ENCODE peak calls at places on chromosomes 4 and X, in eight cellular contexts. C is GM23338, Q is MM.1S, R is GM23248, K is PC-9, Y is hepatocyte, L is GM12878, J is fibroblast of lung. A is an unnamed sample.

GRCh38 chr4:81257021-81257420 is 42.0 kb upstream of the PRKG2 start:
- DNase-seq in C (no peak), Q (no peak), R (peak), K (peak), Y (no peak), L (no peak), J (peak), A (no peak)

GRCh38 chr4:74111990-74112389 is 13.0 kb upstream of the CXCL2 start:
- DNase-seq in C (peak), Q (no peak), R (peak), K (no peak), Y (no peak), L (no peak), J (peak), A (peak)

GRCh38 chr4:86670739-86671138 is 76.6 kb downstream of the PTPN13 start:
- DNase-seq in C (no peak), Q (no peak), R (peak), K (peak), Y (no peak), L (no peak), J (peak), A (peak)

GRCh38 chr4:184503869-184504300 is 29.5 kb upstream of the IRF2 start:
- DNase-seq in C (no peak), Q (no peak), R (peak), K (no peak), Y (no peak), L (no peak), J (no peak), A (no peak)

GRCh38 chrX:129825746-129826505 is 17.8 kb downstream of the ZDHHC9 start:
- DNase-seq in C (no peak), Q (peak), R (no peak), K (no peak), Y (peak), L (no peak), J (no peak), A (no peak)

GRCh38 chr4:26717332-26717731 is 133.4 kb downstream of the TBC1D19 start:
- DNase-seq in C (no peak), Q (no peak), R (peak), K (no peak), Y (no peak), L (no peak), J (peak), A (no peak)

GRCh38 chr4:36256398-36256828 is 12.1 kb upstream of the ARAP2 start:
- DNase-seq in C (no peak), Q (no peak), R (no peak), K (no peak), Y (no peak), L (peak), J (no peak), A (no peak)

GRCh38 chr4:6834867-6835266 is 52.3 kb downstream of the KIAA0232 start:
- DNase-seq in C (no peak), Q (no peak), R (peak), K (peak), Y (no peak), L (no peak), J (no peak), A (no peak)

GRCh38 chrX:55135171-55135570 is 46.4 kb downstream of the PAGE2 start:
- DNase-seq in C (peak), Q (peak), R (peak), K (no peak), Y (peak), L (no peak), J (peak), A (no peak)

GRCh38 chr4:185142911-185143595 is at the start of gene SLC25A4:
- DNase-seq in C (peak), Q (peak), R (peak), K (peak), Y (peak), L (peak), J (peak), A (no peak)

GRCh38 chr4:56979674-56980073 is 978 bp downstream of the POLR2B start:
- DNase-seq in C (peak), Q (peak), R (peak), K (no peak), Y (peak), L (no peak), J (no peak), A (no peak)

GRCh38 chr4:40502936-40503335 is 126.7 kb downstream of the RBM47 start:
- DNase-seq in C (no peak), Q (peak), R (peak), K (no peak), Y (no peak), L (no peak), J (no peak), A (no peak)

GRCh38 chr4:20354120-20354519 is 102.4 kb downstream of the SLIT2 start:
- DNase-seq in C (peak), Q (no peak), R (no peak), K (no peak), Y (no peak), L (no peak), J (no peak), A (no peak)

GRCh38 chrX:136250191-136251041 is 784 bp downstream of the MAP7D3 start:
- DNase-seq in C (peak), Q (no peak), R (peak), K (no peak), Y (peak), L (no peak), J (peak), A (no peak)

GRCh38 chr4:163701915-163702314 is 207.4 kb downstream of the TMA16 start:
- DNase-seq in C (no peak), Q (no peak), R (peak), K (no peak), Y (no peak), L (peak), J (peak), A (no peak)

GRCh38 chrX:21509912-21510311 is 135.7 kb downstream of the CNKSR2 start:
- DNase-seq in C (no peak), Q (no peak), R (peak), K (no peak), Y (no peak), L (no peak), J (peak), A (peak)

GRCh38 chr4:175273995-175274753 is 356.0 kb downstream of the ADAM29 start:
- DNase-seq in C (no peak), Q (no peak), R (no peak), K (no peak), Y (no peak), L (no peak), J (peak), A (no peak)

GRCh38 chr4:54659213-54660144 is 1.7 kb downstream of the KIT start:
- DNase-seq in C (peak), Q (no peak), R (no peak), K (no peak), Y (peak), L (no peak), J (peak), A (no peak)

GRCh38 chrX:63761639-63762038 is 23.4 kb downstream of the ARHGEF9 start:
- DNase-seq in C (no peak), Q (peak), R (peak), K (no peak), Y (no peak), L (peak), J (no peak), A (no peak)

GRCh38 chr4:78922207-78922606 is 17.0 kb downstream of the PAQR3 start:
- DNase-seq in C (no peak), Q (no peak), R (peak), K (no peak), Y (no peak), L (no peak), J (peak), A (no peak)

GRCh38 chr4:154584259-154584658 is 6.3 kb downstream of the FGA start:
- DNase-seq in C (no peak), Q (no peak), R (no peak), K (no peak), Y (no peak), L (no peak), J (no peak), A (no peak)

GRCh38 chr4:18082254-18082653 is 60.7 kb upstream of the LCORL start:
- DNase-seq in C (no peak), Q (no peak), R (no peak), K (no peak), Y (no peak), L (no peak), J (no peak), A (no peak)

GRCh38 chr4:176044589-176044951 is 21.1 kb upstream of the WDR17 start:
- DNase-seq in C (no peak), Q (no peak), R (peak), K (no peak), Y (peak), L (no peak), J (peak), A (no peak)

GRCh38 chrX:153381684-153382532 is 19.2 kb downstream of the PNMA6E start:
- DNase-seq in C (peak), Q (no peak), R (peak), K (no peak), Y (peak), L (no peak), J (peak), A (no peak)

GRCh38 chrX:130057209-130057608 is 53.1 kb downstream of the ELF4 start:
- DNase-seq in C (peak), Q (no peak), R (peak), K (no peak), Y (no peak), L (no peak), J (no peak), A (no peak)

GRCh38 chrX:6505960-6506359 is 29.0 kb downstream of the VCX3A start:
- DNase-seq in C (no peak), Q (no peak), R (no peak), K (no peak), Y (no peak), L (no peak), J (no peak), A (no peak)

GRCh38 chrX:15664487-15665444 is at the start of gene CLTRN:
- DNase-seq in C (no peak), Q (no peak), R (no peak), K (peak), Y (peak), L (no peak), J (no peak), A (no peak)

GRCh38 chr4:101682946-101683345 is 107.6 kb upstream of the BANK1 start:
- DNase-seq in C (no peak), Q (no peak), R (no peak), K (no peak), Y (no peak), L (no peak), J (no peak), A (no peak)

GRCh38 chr4:100286601-100287000 is 96.3 kb upstream of the DDIT4L start:
- DNase-seq in C (peak), Q (no peak), R (no peak), K (no peak), Y (no peak), L (no peak), J (no peak), A (no peak)

GRCh38 chr4:135281230-135281629 is 1079.6 kb upstream of the PABPC4L start:
- DNase-seq in C (peak), Q (no peak), R (no peak), K (no peak), Y (no peak), L (no peak), J (no peak), A (no peak)

GRCh38 chr4:53321151-53321987 is 44.5 kb downstream of the SCFD2 start:
- DNase-seq in C (peak), Q (no peak), R (peak), K (peak), Y (no peak), L (no peak), J (peak), A (no peak)

GRCh38 chr4:81827568-81828202 is 356.0 kb upstream of the RASGEF1B start:
- DNase-seq in C (no peak), Q (no peak), R (peak), K (no peak), Y (no peak), L (peak), J (no peak), A (no peak)

GRCh38 chrX:17374619-17375360 is at the start of gene NHS:
- DNase-seq in C (peak), Q (no peak), R (peak), K (peak), Y (peak), L (no peak), J (peak), A (peak)

GRCh38 chrX:17377047-17377692 is 2.2 kb downstream of the NHS start:
- DNase-seq in C (peak), Q (no peak), R (peak), K (peak), Y (peak), L (no peak), J (peak), A (no peak)

GRCh38 chrX:17376381-17377046 is 1.5 kb downstream of the NHS start:
- DNase-seq in C (peak), Q (no peak), R (peak), K (peak), Y (peak), L (no peak), J (no peak), A (no peak)

GRCh38 chrX:17375361-17375630 is 296 bp downstream of the NHS start:
- DNase-seq in C (no peak), Q (no peak), R (no peak), K (no peak), Y (no peak), L (no peak), J (no peak), A (no peak)

GRCh38 chrX:17375631-17376380 is 806 bp downstream of the NHS start:
- DNase-seq in C (peak), Q (no peak), R (peak), K (no peak), Y (peak), L (no peak), J (peak), A (no peak)
- TF ChIP-seq EZH2 in C (no peak), Q (no peak), R (no peak), K (no peak), Y (no peak), L (no peak), J (no peak), A (no peak)

GRCh38 chr4:139279723-139280620 is at the start of gene MGARP:
- DNase-seq in C (peak), Q (peak), R (no peak), K (no peak), Y (peak), L (no peak), J (peak), A (no peak)
- TF ChIP-seq EZH2 in C (peak), Q (no peak), R (no peak), K (no peak), Y (peak), L (peak), J (no peak), A (no peak)

DNA sequence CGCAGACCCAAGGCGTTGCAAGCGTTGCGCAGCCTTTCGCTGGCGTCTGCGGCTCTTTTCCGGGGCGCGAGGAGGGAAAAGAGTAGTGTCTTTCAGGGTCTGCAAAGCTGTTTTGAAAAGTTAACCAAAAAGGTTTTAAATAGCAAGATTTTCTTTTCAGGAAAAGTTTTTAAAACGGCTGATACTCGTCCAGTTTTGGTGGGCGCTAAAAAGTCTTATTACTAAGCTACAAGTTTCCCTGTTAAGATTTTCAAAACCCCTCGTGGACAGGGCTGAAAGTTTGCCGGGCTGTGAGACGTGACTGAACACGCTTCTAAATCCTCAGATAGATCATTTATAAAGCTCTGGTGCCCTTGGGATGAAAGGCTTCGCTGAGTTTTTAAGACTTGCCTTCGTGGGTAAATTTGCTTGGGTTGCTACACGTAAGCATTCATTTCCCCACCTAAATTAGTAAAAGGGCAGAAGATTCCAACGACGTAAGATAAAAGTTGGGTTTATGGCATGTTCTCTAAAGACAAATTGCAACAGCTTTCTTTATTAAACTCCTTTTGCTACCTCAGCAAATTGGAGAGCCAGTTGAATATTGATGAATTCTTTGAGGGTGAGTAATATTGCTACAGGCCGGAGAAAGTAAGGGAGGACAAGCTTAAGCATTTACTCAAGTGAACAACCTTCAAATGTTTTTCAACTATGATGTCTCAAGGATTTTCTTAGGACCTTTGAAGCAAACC is 91.6 kb downstream of the HPRT1 start:
- DNase-seq in C (no peak), Q (no peak), R (peak), K (peak), Y (no peak), L (no peak), J (peak), A (no peak)
- TF ChIP-seq EZH2 in C (no peak), Q (no peak), R (no peak), K (no peak), Y (no peak), L (no peak), J (no peak), A (no peak)

GRCh38 chr4:108168672-108169562 is at the start of gene LEF1:
- DNase-seq in C (peak), Q (peak), R (peak), K (peak), Y (peak), L (no peak), J (peak), A (no peak)
- TF ChIP-seq EZH2 in C (peak), Q (no peak), R (peak), K (no peak), Y (peak), L (no peak), J (no peak), A (no peak)

DNA sequence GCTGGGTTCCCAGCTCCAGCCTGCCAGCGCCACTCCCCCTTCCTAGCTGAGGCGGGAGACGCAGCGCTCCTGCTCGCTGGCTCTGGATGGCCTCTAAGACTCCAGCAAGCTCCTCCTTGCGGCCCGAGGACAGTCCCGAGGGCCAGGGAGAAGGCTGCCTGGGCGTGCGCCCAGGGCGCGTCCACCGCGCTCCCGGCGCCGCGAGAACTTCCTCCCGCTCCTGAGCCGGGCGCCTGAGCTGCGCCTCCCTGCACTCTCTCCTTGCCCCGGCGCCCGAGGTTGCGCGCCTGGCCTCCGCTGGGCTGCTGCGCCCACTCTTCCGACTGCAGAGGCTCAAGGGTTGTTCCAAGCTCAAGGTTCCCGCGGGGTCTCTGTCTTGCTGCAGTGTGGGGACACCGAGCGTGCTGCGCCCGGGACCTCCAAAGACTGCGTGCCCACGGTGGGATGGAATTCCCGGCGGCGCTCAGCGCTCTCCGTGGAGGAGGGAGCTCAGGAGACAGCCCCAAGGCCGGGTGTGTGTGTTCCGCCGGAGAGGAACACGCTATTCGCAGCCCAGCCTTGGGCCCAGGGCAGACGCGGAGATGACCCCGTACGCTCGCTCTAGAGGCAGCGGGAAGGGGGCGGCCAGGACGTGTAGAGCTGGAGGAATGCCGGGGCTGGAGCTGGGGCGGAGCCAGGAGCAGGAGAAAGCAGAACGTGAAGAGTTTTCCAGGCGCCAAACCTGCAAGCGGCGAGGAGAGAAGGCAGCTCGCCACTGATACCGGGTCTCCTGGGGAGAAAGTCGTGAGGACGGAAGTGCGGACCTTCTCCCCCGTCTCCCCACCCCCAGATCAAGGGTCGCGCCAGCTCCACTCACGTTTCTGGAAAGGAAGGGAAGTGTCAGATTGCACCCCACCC is at the start of gene ARHGAP6:
- DNase-seq in C (peak), Q (no peak), R (peak), K (no peak), Y (peak), L (no peak), J (peak), A (no peak)
- TF ChIP-seq EZH2 in C (peak), Q (no peak), R (no peak), K (no peak), Y (no peak), L (no peak), J (no peak), A (no peak)

DNA sequence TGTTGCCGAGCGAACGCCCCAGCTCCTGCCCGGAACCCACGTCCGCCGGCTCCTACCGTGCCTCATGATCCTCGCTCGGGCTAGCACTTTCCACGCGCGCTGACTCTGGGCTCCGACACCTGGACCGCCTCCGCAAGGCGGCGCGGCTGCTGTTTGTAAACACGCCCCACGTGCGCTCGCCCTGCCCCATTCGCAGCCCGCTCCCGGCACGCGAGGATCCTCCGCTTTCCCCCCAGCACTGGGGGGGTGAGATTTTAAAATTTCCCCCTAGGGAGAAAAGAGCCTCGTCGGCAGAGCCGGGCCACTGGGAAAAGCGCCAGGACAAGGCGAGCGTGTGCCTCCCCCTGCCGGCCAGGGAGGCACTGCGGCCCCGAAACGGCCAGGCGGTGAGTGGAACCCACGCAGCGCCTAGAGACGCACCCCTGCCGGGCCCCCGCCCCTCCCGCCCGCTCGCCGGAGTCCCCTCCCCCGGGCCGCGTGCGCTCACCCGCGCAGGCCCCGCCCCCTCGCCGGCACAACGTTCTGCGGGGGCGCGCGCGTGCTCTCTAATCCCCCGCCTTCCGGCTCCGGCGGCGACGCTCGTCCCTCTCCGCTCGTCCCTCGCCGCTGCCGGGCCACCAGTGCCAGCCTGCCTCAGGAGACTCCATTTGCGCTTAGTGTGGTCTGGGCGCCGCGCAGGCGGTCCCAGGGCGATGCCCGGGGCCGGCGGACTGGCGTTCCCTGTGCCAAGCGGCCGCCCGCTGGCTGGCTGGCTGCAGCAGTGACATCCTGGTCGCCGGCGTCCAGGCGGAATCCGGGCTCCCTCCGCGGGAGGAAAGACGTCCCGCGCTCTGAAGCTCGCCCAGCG is at the start of gene TIGD2:
- DNase-seq in C (peak), Q (peak), R (peak), K (peak), Y (peak), L (peak), J (peak), A (no peak)
- TF ChIP-seq EZH2 in C (no peak), Q (no peak), R (no peak), K (no peak), Y (no peak), L (no peak), J (no peak), A (no peak)

A was measured in keratinocyte.